ENCODE peak calls at places on chromosomes 6 and 20, in four cellular contexts. B, D, X and K are unnamed samples.

GRCh38 chr6:6008648-6009421 is 2.1 kb upstream of the NRN1 start:
- DNase-seq in B (peak), D (peak), X (peak), K (peak)

GRCh38 chr6:92427408-92427905 is 991.9 kb downstream of the EPHA7 start:
- DNase-seq in B (no peak), D (no peak), X (no peak), K (no peak)

GRCh38 chr20:43017241-43018030 is 172.3 kb downstream of the PTPRT start:
- DNase-seq in B (no peak), D (no peak), X (no peak), K (no peak)

GRCh38 chr20:57258055-57258454 is 8.4 kb downstream of the BMP7 start:
- DNase-seq in B (no peak), D (no peak), X (no peak), K (no peak)

GRCh38 chr20:49586967-49587587 is 19.1 kb upstream of the PTGIS start:
- DNase-seq in B (no peak), D (no peak), X (no peak), K (no peak)

GRCh38 chr6:98639236-98639635 is 195.1 kb upstream of the POU3F2 start:
- DNase-seq in B (no peak), D (no peak), X (no peak), K (no peak)

GRCh38 chr6:157226026-157226639 is 97.2 kb downstream of the TMEM242 start:
- DNase-seq in B (no peak), D (no peak), X (no peak), K (no peak)

GRCh38 chr20:62603021-62603906 is 39.0 kb upstream of the SLCO4A1 start:
- DNase-seq in B (no peak), D (no peak), X (no peak), K (no peak)

GRCh38 chr6:113978084-113978675 is 7.2 kb upstream of the HDAC2 start:
- DNase-seq in B (no peak), D (no peak), X (no peak), K (no peak)

GRCh38 chr20:48008850-48009535 is 223.7 kb upstream of the SULF2 start:
- DNase-seq in B (no peak), D (no peak), X (no peak), K (no peak)

GRCh38 chr6:85484941-85485340 is 35.1 kb downstream of the NT5E start:
- DNase-seq in B (no peak), D (no peak), X (no peak), K (no peak)

GRCh38 chr6:44806656-44807055 is 419.1 kb downstream of the CDC5L start:
- DNase-seq in B (no peak), D (no peak), X (no peak), K (no peak)

GRCh38 chr20:37278966-37279590 is 10.4 kb upstream of the MANBAL start:
- DNase-seq in B (no peak), D (no peak), X (no peak), K (no peak)

GRCh38 chr20:6783752-6784725 is 16.6 kb downstream of the BMP2 start:
- DNase-seq in B (no peak), D (no peak), X (no peak), K (no peak)

GRCh38 chr20:24961384-24962181 is 12.5 kb downstream of the CST7 start:
- DNase-seq in B (no peak), D (no peak), X (no peak), K (no peak)

GRCh38 chr6:2344319-2344905 is 99.0 kb upstream of the GMDS start:
- DNase-seq in B (no peak), D (no peak), X (no peak), K (no peak)

GRCh38 chr20:46128310-46129151 is 10.4 kb downstream of the CD40 start:
- DNase-seq in B (peak), D (peak), X (peak), K (peak)

GRCh38 chr6:38725414-38726183 is 10.5 kb downstream of the DNAH8 start:
- DNase-seq in B (no peak), D (no peak), X (no peak), K (no peak)

GRCh38 chr6:25342784-25343183 is 63.6 kb downstream of the CARMIL1 start:
- DNase-seq in B (no peak), D (no peak), X (no peak), K (no peak)

GRCh38 chr6:75502884-75503283 is 9.3 kb upstream of the FILIP1 start:
- DNase-seq in B (no peak), D (no peak), X (no peak), K (no peak)

GRCh38 chr20:24918579-24919566 is 30.2 kb upstream of the CST7 start:
- DNase-seq in B (no peak), D (no peak), X (no peak), K (no peak)

GRCh38 chr6:22756365-22756764 is 187.0 kb downstream of the HDGFL1 start:
- DNase-seq in B (no peak), D (no peak), X (no peak), K (no peak)

GRCh38 chr6:85443720-85444119 is 6.2 kb upstream of the NT5E start:
- DNase-seq in B (no peak), D (no peak), X (no peak), K (no peak)

GRCh38 chr6:85436408-85436807 is 13.5 kb upstream of the NT5E start:
- DNase-seq in B (no peak), D (no peak), X (no peak), K (no peak)

GRCh38 chr6:44563397-44563796 is 175.9 kb downstream of the CDC5L start:
- DNase-seq in B (no peak), D (peak), X (no peak), K (no peak)

GRCh38 chr6:122530440-122531046 is 58.9 kb upstream of the SERINC1 start:
- DNase-seq in B (peak), D (peak), X (peak), K (peak)

GRCh38 chr20:9054176-9054575 is 14.7 kb upstream of the PLCB4 start:
- DNase-seq in B (no peak), D (no peak), X (no peak), K (no peak)

GRCh38 chr6:11144393-11144829 is 32.9 kb upstream of the ERVFRD-1 start:
- DNase-seq in B (peak), D (peak), X (peak), K (peak)

GRCh38 chr20:34472246-34472925 is 43.8 kb upstream of the DYNLRB1 start:
- DNase-seq in B (no peak), D (no peak), X (peak), K (peak)

GRCh38 chr6:124995131-124995530 is 32.9 kb downstream of the RNF217 start:
- DNase-seq in B (no peak), D (no peak), X (no peak), K (no peak)

DNA sequence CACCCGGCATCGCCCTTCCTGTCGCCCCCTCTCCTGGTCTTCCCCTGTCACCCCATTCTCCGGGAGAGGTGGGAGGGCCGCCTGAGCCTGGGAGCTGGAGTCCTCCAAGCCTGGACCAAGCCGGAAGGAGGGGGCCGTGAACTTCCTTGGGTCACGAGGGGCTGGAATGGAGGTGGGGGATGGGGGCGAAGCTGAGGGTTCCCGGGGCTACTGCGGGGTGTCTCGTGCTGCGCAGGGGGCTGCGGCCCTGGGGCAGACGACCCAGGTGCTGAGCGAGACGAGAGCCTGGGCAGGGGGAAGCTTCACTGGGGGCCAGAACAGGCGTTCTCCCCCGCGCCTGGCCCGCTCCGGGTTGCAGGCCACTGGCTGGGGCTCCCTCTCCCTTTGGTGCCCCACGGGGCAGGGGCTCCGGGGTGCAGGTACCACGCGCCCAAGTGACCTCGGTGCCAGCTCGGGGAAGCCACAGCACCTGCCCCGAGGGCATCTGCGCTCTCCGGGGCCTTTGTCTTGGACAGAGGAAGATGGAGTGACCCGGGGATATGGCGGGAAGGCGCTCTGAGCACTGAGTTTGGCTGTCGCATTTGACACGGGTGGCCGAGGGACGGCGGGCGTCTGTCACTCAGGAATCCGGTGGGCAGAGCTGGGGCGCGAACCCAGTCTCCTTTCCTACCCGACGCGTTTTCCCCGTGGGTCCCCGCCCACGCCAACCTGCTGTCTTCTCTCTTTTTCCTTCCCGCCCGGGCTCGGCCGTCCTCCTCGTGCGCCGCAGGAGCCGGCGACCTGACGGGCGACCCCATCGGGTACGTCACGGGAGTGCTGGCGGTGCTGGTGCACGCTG is 1.2 kb downstream of the SLC35D3 start:
- DNase-seq in B (peak), D (no peak), X (no peak), K (no peak)
- TF ChIP-seq SP1 in B (no peak), D (no peak), X (no peak), K (no peak)

DNA sequence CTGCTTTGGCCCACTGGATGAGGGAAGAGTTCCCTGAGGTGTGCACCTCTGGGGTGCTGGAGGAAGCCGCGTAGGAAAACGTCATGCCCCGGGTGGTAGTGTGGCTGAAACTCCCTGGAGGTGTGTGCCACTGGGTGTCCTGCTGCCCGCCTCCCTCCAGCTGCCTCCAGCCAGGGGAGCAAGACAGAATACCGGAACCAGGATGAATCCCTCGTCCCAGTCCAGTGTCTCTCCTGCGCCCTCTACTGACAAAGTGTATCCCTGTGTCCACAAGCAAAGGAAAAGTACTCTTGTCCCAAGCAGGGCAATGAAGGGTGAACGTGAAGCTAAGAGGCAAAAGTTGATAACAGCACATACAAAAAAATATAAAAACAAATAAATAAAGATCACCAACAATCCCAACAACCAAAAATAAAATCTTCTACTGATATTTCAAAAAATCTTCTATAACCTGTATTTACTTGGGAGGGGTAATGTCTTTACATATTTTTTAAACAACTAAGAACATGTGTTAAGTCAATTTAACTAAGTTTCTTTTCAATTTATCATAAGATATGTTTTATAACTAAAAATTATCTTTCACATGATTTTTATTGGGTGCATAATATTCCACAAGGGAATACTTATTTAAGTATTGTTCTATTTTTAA is 437.6 kb downstream of the MAFB start:
- DNase-seq in B (peak), D (peak), X (no peak), K (peak)
- TF ChIP-seq ELF4 in B (no peak), D (no peak), X (no peak), K (no peak)

GRCh38 chr6:111745186-111745585 is 128.1 kb downstream of the FYN start:
- DNase-seq in B (no peak), D (no peak), X (no peak), K (no peak)

GRCh38 chr6:111743318-111743717 is 129.9 kb downstream of the FYN start:
- DNase-seq in B (no peak), D (no peak), X (no peak), K (no peak)

GRCh38 chr6:111745636-111746035 is 127.6 kb downstream of the FYN start:
- DNase-seq in B (no peak), D (no peak), X (no peak), K (no peak)

GRCh38 chr6:111746983-111747773 is 126.1 kb downstream of the FYN start:
- DNase-seq in B (no peak), D (no peak), X (no peak), K (no peak)

GRCh38 chr6:111743859-111744692 is 129.2 kb downstream of the FYN start:
- DNase-seq in B (no peak), D (no peak), X (no peak), K (no peak)
- TF ChIP-seq SP1 in B (no peak), D (no peak), X (no peak), K (no peak)

GRCh38 chr20:19431308-19431685 is 218.9 kb downstream of the SLC24A3 start:
- DNase-seq in B (no peak), D (no peak), X (no peak), K (no peak)

GRCh38 chr20:19431906-19432305 is 219.5 kb downstream of the SLC24A3 start:
- DNase-seq in B (no peak), D (no peak), X (no peak), K (no peak)

GRCh38 chr20:19430641-19431307 is 218.3 kb downstream of the SLC24A3 start:
- DNase-seq in B (no peak), D (no peak), X (no peak), K (no peak)

GRCh38 chr20:19435820-19436219 is 223.4 kb downstream of the SLC24A3 start:
- DNase-seq in B (no peak), D (no peak), X (no peak), K (no peak)

GRCh38 chr20:19433371-19434316 is 221.2 kb downstream of the SLC24A3 start:
- DNase-seq in B (no peak), D (no peak), X (no peak), K (no peak)
- TF ChIP-seq ELF4 in B (no peak), D (no peak), X (no peak), K (no peak)

GRCh38 chr6:167747645-167748044 is 79.1 kb upstream of the AFDN start:
- DNase-seq in B (no peak), D (no peak), X (no peak), K (no peak)

GRCh38 chr6:167747152-167747427 is 79.6 kb upstream of the AFDN start:
- DNase-seq in B (no peak), D (no peak), X (no peak), K (no peak)

GRCh38 chr6:167748046-167748445 is 78.7 kb upstream of the AFDN start:
- DNase-seq in B (no peak), D (no peak), X (no peak), K (no peak)

GRCh38 chr6:167746377-167747151 is 80.1 kb upstream of the AFDN start:
- DNase-seq in B (no peak), D (no peak), X (no peak), K (no peak)

GRCh38 chr6:167748458-167749379 is 78.0 kb upstream of the AFDN start:
- DNase-seq in B (no peak), D (no peak), X (no peak), K (no peak)
- TF ChIP-seq SP1 in B (no peak), D (no peak), X (no peak), K (no peak)

GRCh38 chr20:17541996-17542395 is 10.8 kb upstream of the BFSP1 start:
- DNase-seq in B (no peak), D (no peak), X (no peak), K (no peak)
- TF ChIP-seq ELF4 in B (no peak), D (no peak), X (no peak), K (no peak)

GRCh38 chr20:44560229-44560628 is 22.1 kb upstream of the PKIG start:
- DNase-seq in B (no peak), D (no peak), X (no peak), K (no peak)

GRCh38 chr20:44561876-44562275 is 20.5 kb upstream of the PKIG start:
- DNase-seq in B (no peak), D (no peak), X (no peak), K (no peak)

GRCh38 chr20:44559302-44559701 is 23.1 kb upstream of the PKIG start:
- DNase-seq in B (no peak), D (no peak), X (no peak), K (no peak)
- TF ChIP-seq SP1 in B (no peak), D (no peak), X (no peak), K (no peak)

GRCh38 chr6:111741177-111741952 is 131.9 kb downstream of the FYN start:
- DNase-seq in B (no peak), D (no peak), X (no peak), K (no peak)
- TF ChIP-seq ELF4 in B (no peak), D (no peak), X (no peak), K (no peak)

DNA sequence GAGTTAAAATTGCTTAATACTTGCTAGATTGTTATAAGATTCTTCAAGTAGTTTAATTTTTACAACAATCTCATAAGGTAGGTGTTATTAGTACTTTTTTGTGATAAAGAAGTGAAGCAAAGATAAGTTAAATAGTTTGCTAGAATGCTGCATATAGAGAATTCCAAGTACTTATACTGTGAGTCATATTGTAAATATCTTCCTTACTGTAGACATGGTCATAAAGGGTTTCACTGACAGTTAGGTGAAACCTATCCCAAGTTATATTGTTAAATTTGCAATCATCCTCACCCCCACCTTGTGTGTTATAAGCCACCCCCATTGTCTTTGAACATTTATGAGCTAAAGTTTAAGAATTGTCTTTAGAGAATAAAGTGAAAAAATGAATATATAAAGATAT is 142.0 kb downstream of the FAM83B start:
- DNase-seq in B (no peak), D (no peak), X (no peak), K (no peak)
- TF ChIP-seq SP1 in B (no peak), D (no peak), X (no peak), K (no peak)

DNA sequence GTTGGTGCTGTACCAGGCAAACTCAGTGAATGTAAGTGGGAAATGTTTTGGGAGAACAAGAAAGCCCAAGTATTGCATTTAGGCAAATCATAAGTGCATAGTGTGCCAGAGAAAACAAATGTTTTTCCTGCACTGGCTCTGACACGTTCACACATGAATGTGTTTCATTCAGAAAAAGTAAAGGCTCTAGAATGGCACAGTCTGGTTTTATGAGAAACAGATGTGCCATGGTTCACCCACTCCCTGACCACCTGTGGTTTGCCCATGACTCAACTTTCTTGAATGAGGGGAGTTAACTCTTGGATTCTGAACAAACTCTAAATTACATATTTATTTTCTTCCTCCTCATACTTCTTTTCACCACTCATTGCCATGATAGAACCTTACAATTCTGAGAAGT is 126.9 kb downstream of the KCNQ5 start:
- DNase-seq in B (no peak), D (no peak), X (no peak), K (no peak)
- TF ChIP-seq ELF4 in B (no peak), D (no peak), X (no peak), K (no peak)